ENCODE peak calls at places on chromosomes 6 and 20, in five cellular contexts. P is tibial nerve, G is ureter, I is activated gamma-delta T cell, T is HTR-8/SVneo. V is an unnamed sample.
A peak's percentile ranks its signal among the peaks of the same experiment; 100 is the strongest.

GRCh38 chr6:77298298-77298697 is 165.0 kb downstream of the HTR1B start:
- DNase-seq in P (no peak), G (no peak), I (no peak), T (no peak), V (no peak)

GRCh38 chr20:24981282-24981681 is 11.3 kb downstream of the APMAP start:
- DNase-seq in P (no peak), G (no peak), I (no peak), T (no peak), V (no peak)

GRCh38 chr20:4813076-4813838 is 91.5 kb downstream of the PRND start:
- DNase-seq in P (no peak), G (no peak), I (no peak), T (no peak), V (peak; percentile 55)

GRCh38 chr6:14552891-14553290 is 435.3 kb downstream of the CD83 start:
- DNase-seq in P (no peak), G (no peak), I (no peak), T (no peak), V (no peak)

GRCh38 chr6:146905313-146905712 is 298.9 kb upstream of the STXBP5 start:
- DNase-seq in P (peak; percentile 7), G (peak; percentile 80), I (no peak), T (no peak), V (no peak)

GRCh38 chr6:108565893-108566292 is 5.2 kb downstream of the FOXO3 start:
- DNase-seq in P (peak; percentile 84), G (peak; percentile 62), I (no peak), T (no peak), V (peak; percentile 58)

GRCh38 chr6:76682842-76683241 is 610.4 kb upstream of the IMPG1 start:
- DNase-seq in P (no peak), G (no peak), I (no peak), T (no peak), V (no peak)

GRCh38 chr6:15892369-15892768 is 229.5 kb upstream of the DTNBP1 start:
- DNase-seq in P (no peak), G (no peak), I (no peak), T (no peak), V (no peak)

GRCh38 chr20:58987790-58988564 is 6.9 kb downstream of the NELFCD start:
- DNase-seq in P (no peak), G (no peak), I (no peak), T (no peak), V (no peak)

GRCh38 chr6:30619561-30619960 is 1.9 kb downstream of the MRPS18B start:
- DNase-seq in P (no peak), G (no peak), I (no peak), T (no peak), V (no peak)

GRCh38 chr20:62505337-62506045 is 29.7 kb upstream of the GATA5 start:
- DNase-seq in P (no peak), G (no peak), I (no peak), T (no peak), V (no peak)

GRCh38 chr6:97586344-97586743 is 303.3 kb upstream of the MMS22L start:
- DNase-seq in P (no peak), G (no peak), I (no peak), T (peak; percentile 2), V (no peak)

GRCh38 chr20:48769111-48769879 is 58.5 kb downstream of the PREX1 start:
- DNase-seq in P (no peak), G (no peak), I (peak; percentile 34), T (no peak), V (peak; percentile 80)

GRCh38 chr6:136113736-136114173 is 136.4 kb downstream of the MTFR2 start:
- DNase-seq in P (peak; percentile 42), G (no peak), I (no peak), T (peak; percentile 22), V (no peak)

GRCh38 chr6:140462495-140463311 is 1088.3 kb upstream of the CITED2 start:
- DNase-seq in P (no peak), G (no peak), I (no peak), T (no peak), V (no peak)

GRCh38 chr6:6969761-6970223 is 138.0 kb upstream of the RREB1 start:
- DNase-seq in P (no peak), G (peak; percentile 88), I (no peak), T (no peak), V (no peak)

GRCh38 chr6:113287396-113287795 is 569.7 kb upstream of the MARCKS start:
- DNase-seq in P (no peak), G (no peak), I (no peak), T (no peak), V (no peak)

GRCh38 chr6:46655803-46656202 is 3.0 kb downstream of the SLC25A27 start:
- DNase-seq in P (no peak), G (no peak), I (no peak), T (no peak), V (no peak)

GRCh38 chr6:170037541-170038250 is 253.2 kb downstream of the DLL1 start:
- DNase-seq in P (no peak), G (peak; percentile 26), I (no peak), T (no peak), V (peak; percentile 30)

GRCh38 chr20:11792229-11792953 is 125.3 kb upstream of the BTBD3 start:
- DNase-seq in P (no peak), G (no peak), I (no peak), T (no peak), V (no peak)

GRCh38 chr20:63747622-63748355 is 8.2 kb downstream of the SLC2A4RG start:
- DNase-seq in P (no peak), G (no peak), I (no peak), T (no peak), V (no peak)

GRCh38 chr6:99467509-99468106 is 42.5 kb upstream of the PNISR start:
- DNase-seq in P (no peak), G (no peak), I (no peak), T (peak; percentile 29), V (no peak)

GRCh38 chr20:25858495-25859425 is 162.1 kb upstream of the ZNF337 start:
- DNase-seq in P (no peak), G (peak; percentile 36), I (no peak), T (no peak), V (no peak)

GRCh38 chr20:17795449-17796095 is 95.8 kb downstream of the BANF2 start:
- DNase-seq in P (no peak), G (no peak), I (no peak), T (no peak), V (no peak)

GRCh38 chr20:33828326-33828834 is 17.2 kb downstream of the CHMP4B start:
- DNase-seq in P (no peak), G (no peak), I (no peak), T (no peak), V (no peak)

GRCh38 chr6:87182940-87183339 is 27.6 kb downstream of the ZNF292 start:
- DNase-seq in P (no peak), G (no peak), I (no peak), T (no peak), V (no peak)

GRCh38 chr20:45967551-45968080 is 4.4 kb downstream of the ZNF335 start:
- DNase-seq in P (no peak), G (no peak), I (no peak), T (no peak), V (no peak)

GRCh38 chr6:116157391-116157790 is 31.5 kb upstream of the COL10A1 start:
- DNase-seq in P (no peak), G (no peak), I (no peak), T (no peak), V (no peak)

GRCh38 chr6:48476257-48476656 is 365.3 kb upstream of the PTCHD4 start:
- DNase-seq in P (no peak), G (no peak), I (no peak), T (no peak), V (no peak)

GRCh38 chr20:22684763-22685443 is 100.5 kb upstream of the FOXA2 start:
- DNase-seq in P (no peak), G (no peak), I (no peak), T (no peak), V (no peak)

GRCh38 chr6:150177260-150178246 is 34.7 kb downstream of the PPP1R14C start:
- DNase-seq in P (no peak), G (no peak), I (no peak), T (no peak), V (no peak)

GRCh38 chr20:23257848-23258746 is 92.5 kb upstream of the NXT1 start:
- DNase-seq in P (no peak), G (no peak), I (no peak), T (peak; percentile 57), V (no peak)

GRCh38 chr6:3623451-3624267 is 127.9 kb downstream of the PXDC1 start:
- DNase-seq in P (no peak), G (peak; percentile 33), I (no peak), T (no peak), V (no peak)

GRCh38 chr6:143878272-143878760 is 14.0 kb downstream of the ZC2HC1B start:
- DNase-seq in P (no peak), G (no peak), I (no peak), T (no peak), V (no peak)

GRCh38 chr6:33607784-33608161 is 13.3 kb upstream of the ITPR3 start:
- DNase-seq in P (no peak), G (no peak), I (no peak), T (no peak), V (peak; percentile 60)

GRCh38 chr6:90446164-90446563 is 140.7 kb downstream of the MAP3K7 start:
- DNase-seq in P (no peak), G (no peak), I (no peak), T (no peak), V (no peak)

GRCh38 chr6:134178230-134179044 is 126.0 kb upstream of the SLC2A12 start:
- DNase-seq in P (peak; percentile 90), G (peak; percentile 88), I (peak; percentile 32), T (peak; percentile 85), V (peak; percentile 45)

GRCh38 chr20:34525709-34526416 is 9.6 kb downstream of the DYNLRB1 start:
- DNase-seq in P (peak; percentile 69), G (peak; percentile 93), I (no peak), T (peak; percentile 98), V (peak; percentile 86)

GRCh38 chr20:43949741-43950618 is 35.3 kb downstream of the TOX2 start:
- DNase-seq in P (no peak), G (peak; percentile 57), I (peak; percentile 57), T (no peak), V (peak; percentile 41)

GRCh38 chr6:24738732-24739131 is 19.8 kb upstream of the C6orf62 start:
- DNase-seq in P (no peak), G (no peak), I (no peak), T (no peak), V (no peak)